ENCODE peak calls at places on chromosome 3, in nine cellular contexts. J, U, E, C, G, O, F, Z and V are unnamed samples.

GRCh38 chr3:31086698-31087097 is 192.2 kb upstream of the GADL1 start:
- DNase-seq in F (no peak), O (no peak), C (no peak), G (no peak), Z (no peak), E (no peak), U (no peak), J (no peak), V (no peak)

GRCh38 chr3:13535905-13536304 is 13.0 kb upstream of the FBLN2 start:
- DNase-seq in C (peak; percentile 73), G (peak; percentile 48), O (peak; percentile 21), U (no peak), E (no peak), J (no peak), Z (no peak), F (no peak), V (no peak)

GRCh38 chr3:30440147-30440604 is 166.2 kb upstream of the TGFBR2 start:
- DNase-seq in U (peak; percentile 21), J (no peak), E (no peak), Z (no peak), F (no peak), G (no peak), C (no peak), O (no peak), V (no peak)

GRCh38 chr3:58657036-58657435 is 9.5 kb downstream of the FAM3D start:
- DNase-seq in J (no peak), F (no peak), Z (no peak), G (no peak), U (no peak), C (no peak), O (no peak), E (no peak), V (no peak)

GRCh38 chr3:52704611-52705437 is 767 bp downstream of the GLT8D1 start:
- DNase-seq in U (peak; percentile 21), O (peak; percentile 53), C (no peak), F (no peak), J (no peak), Z (no peak), E (peak; percentile 24), G (no peak), V (no peak)

GRCh38 chr3:187368251-187368733 is at the start of gene RTP4:
- DNase-seq in E (no peak), J (peak; percentile 20), C (no peak), O (no peak), F (no peak), U (no peak), Z (no peak), G (no peak), V (no peak)

GRCh38 chr3:46280105-46280797 is 38.0 kb downstream of the CCR3 start:
- DNase-seq in U (no peak), E (no peak), O (no peak), Z (no peak), F (no peak), G (no peak), C (no peak), J (no peak), V (no peak)

GRCh38 chr3:5809811-5810210 is 622.3 kb downstream of the EDEM1 start:
- DNase-seq in Z (no peak), J (no peak), U (no peak), C (no peak), E (no peak), O (no peak), F (no peak), G (no peak), V (no peak)

GRCh38 chr3:62184559-62184958 is 188.8 kb downstream of the FEZF2 start:
- DNase-seq in G (no peak), Z (no peak), U (no peak), O (no peak), E (no peak), J (no peak), C (no peak), F (no peak), V (no peak)

GRCh38 chr3:41684802-41685740 is 276.8 kb downstream of the ULK4 start:
- DNase-seq in G (no peak), Z (no peak), U (no peak), J (no peak), F (no peak), O (no peak), E (peak; percentile 11), C (no peak), V (no peak)

GRCh38 chr3:120780977-120781376 is 38.4 kb downstream of the GTF2E1 start:
- DNase-seq in Z (no peak), U (peak; percentile 31), G (no peak), J (no peak), F (no peak), C (no peak), E (no peak), O (no peak), V (no peak)

GRCh38 chr3:117708601-117709000 is 999.0 kb downstream of the TUSC7 start:
- DNase-seq in G (no peak), F (no peak), O (no peak), Z (no peak), E (no peak), C (no peak), U (no peak), J (no peak), V (no peak)

GRCh38 chr3:102031834-102032233 is 182.5 kb downstream of the NFKBIZ start:
- DNase-seq in J (no peak), E (no peak), F (no peak), C (no peak), Z (no peak), O (no peak), G (no peak), U (no peak), V (no peak)
- H3K4me1 ChIP-seq in J (no peaks in the 10 kb centered on the region), E (no peaks in the 10 kb centered on the region), F (no peaks in the 10 kb centered on the region), C (peaks cover 3% of the 10 kb centered on the region), Z (peaks cover 18% of the 10 kb centered on the region), O (no peaks in the 10 kb centered on the region), G (no peaks in the 10 kb centered on the region), U (no peaks in the 10 kb centered on the region), V (no peaks in the 10 kb centered on the region)

GRCh38 chr3:158105710-158106438 is at the start of gene SHOX2:
- DNase-seq in Z (peak; percentile 56), J (peak; percentile 43), U (peak; percentile 44), O (no peak), G (peak; percentile 88), F (peak; percentile 69), C (peak; percentile 82), E (peak; percentile 78), V (no peak)
- H3K4me1 ChIP-seq in Z (peaks cover 65% of the 10 kb centered on the region), J (peaks cover 4% of the 10 kb centered on the region), U (peaks cover 11% of the 10 kb centered on the region), O (peaks cover 6% of the 10 kb centered on the region), G (peaks cover 52% of the 10 kb centered on the region), F (no peaks in the 10 kb centered on the region), C (no peaks in the 10 kb centered on the region), E (peaks cover 2% of the 10 kb centered on the region), V (peaks cover 60% of the 10 kb centered on the region)

DNA sequence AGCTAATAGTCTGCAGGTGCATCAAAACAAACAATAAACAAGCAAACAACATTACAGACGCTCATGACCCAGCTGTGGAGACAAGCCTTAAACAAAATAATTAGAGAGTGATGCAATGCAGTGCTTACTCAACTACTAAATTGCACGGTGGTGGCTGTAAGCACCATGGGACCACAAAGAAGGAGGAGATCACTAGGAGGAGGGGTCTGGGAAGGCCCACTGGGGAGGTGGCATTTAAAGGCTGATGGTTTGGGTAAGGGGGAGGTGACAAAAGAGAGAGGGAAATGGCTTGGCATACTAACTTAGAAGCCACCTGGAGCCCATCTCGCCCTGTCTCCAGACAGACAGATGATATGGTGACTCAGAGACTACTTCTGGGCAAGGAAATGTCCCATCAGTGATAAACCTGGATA is 516.7 kb downstream of the FOXP1 start:
- DNase-seq in E (peak; percentile 24), J (no peak), G (no peak), C (no peak), Z (no peak), F (no peak), O (no peak), U (no peak), V (no peak)
- H3K4me1 ChIP-seq in E (peaks cover 50% of the 10 kb centered on the region), J (no peaks in the 10 kb centered on the region), G (peaks cover 68% of the 10 kb centered on the region), C (peaks cover 3% of the 10 kb centered on the region), Z (peaks cover 60% of the 10 kb centered on the region), F (peaks cover 6% of the 10 kb centered on the region), O (peaks cover 20% of the 10 kb centered on the region), U (peaks cover 51% of the 10 kb centered on the region), V (peaks cover 82% of the 10 kb centered on the region)

GRCh38 chr3:172142074-172143059 is 103.0 kb downstream of the FNDC3B start:
- DNase-seq in G (no peak), C (no peak), F (no peak), E (peak; percentile 64), U (no peak), Z (no peak), J (no peak), O (no peak), V (no peak)
- H3K4me1 ChIP-seq in G (peaks cover 65% of the 10 kb centered on the region), C (peaks cover 8% of the 10 kb centered on the region), F (peaks cover 34% of the 10 kb centered on the region), E (peaks cover 50% of the 10 kb centered on the region), U (peaks cover 81% of the 10 kb centered on the region), Z (peaks cover 100% of the 10 kb centered on the region), J (peaks cover 3% of the 10 kb centered on the region), O (peaks cover 16% of the 10 kb centered on the region), V (peaks cover 82% of the 10 kb centered on the region)

GRCh38 chr3:104717828-104718196 is 648.9 kb upstream of the ALCAM start:
- DNase-seq in E (no peak), O (no peak), F (no peak), C (no peak), Z (no peak), U (no peak), G (no peak), J (no peak), V (no peak)
- H3K4me1 ChIP-seq in E (no peaks in the 10 kb centered on the region), O (no peaks in the 10 kb centered on the region), F (no peaks in the 10 kb centered on the region), C (no peaks in the 10 kb centered on the region), Z (no peaks in the 10 kb centered on the region), U (no peaks in the 10 kb centered on the region), G (no peaks in the 10 kb centered on the region), J (no peaks in the 10 kb centered on the region), V (no peaks in the 10 kb centered on the region)

GRCh38 chr3:40583691-40584090 is 58.9 kb downstream of the ZNF621 start:
- DNase-seq in U (no peak), O (no peak), F (no peak), E (no peak), G (no peak), C (no peak), Z (peak; percentile 30), J (no peak), V (no peak)

GRCh38 chr3:40580494-40581091 is 55.8 kb downstream of the ZNF621 start:
- DNase-seq in F (peak; percentile 76), Z (peak; percentile 51), G (no peak), U (peak; percentile 31), J (peak; percentile 65), E (peak; percentile 89), C (peak; percentile 82), O (peak; percentile 74), V (peak; percentile 42)

GRCh38 chr3:40584625-40585189 is 59.9 kb downstream of the ZNF621 start:
- DNase-seq in E (peak; percentile 93), Z (peak; percentile 91), F (peak; percentile 84), C (peak; percentile 96), O (peak; percentile 95), J (peak; percentile 91), U (peak; percentile 40), G (peak; percentile 94), V (peak; percentile 90)

GRCh38 chr3:40582401-40583027 is 57.8 kb downstream of the ZNF621 start:
- DNase-seq in G (no peak), F (no peak), J (no peak), C (no peak), O (no peak), E (peak; percentile 13), Z (peak; percentile 33), U (no peak), V (no peak)

GRCh38 chr3:40581166-40581565 is 56.4 kb downstream of the ZNF621 start:
- DNase-seq in J (no peak), O (no peak), G (no peak), E (no peak), U (no peak), Z (no peak), C (no peak), F (no peak), V (no peak)
- H3K4me1 ChIP-seq in J (no peaks in the 10 kb centered on the region), O (peaks cover 3% of the 10 kb centered on the region), G (peaks cover 6% of the 10 kb centered on the region), E (peaks cover 20% of the 10 kb centered on the region), U (no peaks in the 10 kb centered on the region), Z (peaks cover 17% of the 10 kb centered on the region), C (no peaks in the 10 kb centered on the region), F (peaks cover 2% of the 10 kb centered on the region), V (peaks cover 29% of the 10 kb centered on the region)